ENCODE peak calls at places on chromosomes 13 and 19, in five cellular contexts. B is NT2/D1, O is K562, C is HCT116, I is H1. Z is an unnamed sample.

GRCh38 chr19:54030895-54031586 is 32.7 kb downstream of the VSTM1 start:
- DNase-seq in B (no peak), O (peak; percentile 11), C (no peak), I (no peak), Z (no peak)

GRCh38 chr13:91307887-91308286 is 39.6 kb upstream of the MIR17HG start:
- DNase-seq in B (no peak), O (no peak), C (no peak), I (no peak), Z (no peak)

GRCh38 chr13:34863360-34864135 is 78.5 kb upstream of the NBEA start:
- DNase-seq in B (no peak), O (no peak), C (peak; percentile 68), I (no peak), Z (no peak)

GRCh38 chr13:24605923-24606372 is 74.3 kb upstream of the ATP12A start:
- DNase-seq in B (no peak), O (no peak), C (peak; percentile 6), I (no peak), Z (no peak)

GRCh38 chr13:20426766-20427448 is 98.8 kb downstream of the CRYL1 start:
- DNase-seq in B (no peak), O (no peak), C (no peak), I (no peak), Z (no peak)

GRCh38 chr19:46192990-46193650 is 36.4 kb upstream of the IGFL1 start:
- DNase-seq in B (no peak), O (peak; percentile 70), C (no peak), I (no peak), Z (no peak)

GRCh38 chr13:98310485-98311199 is 133.6 kb upstream of the RNF113B start:
- DNase-seq in B (no peak), O (no peak), C (no peak), I (no peak), Z (no peak)

GRCh38 chr13:24627864-24628418 is 52.3 kb upstream of the ATP12A start:
- DNase-seq in B (no peak), O (peak; percentile 13), C (no peak), I (no peak), Z (no peak)

GRCh38 chr13:84455143-84455905 is 573.0 kb upstream of the SLITRK1 start:
- DNase-seq in B (no peak), O (no peak), C (no peak), I (no peak), Z (no peak)

DNA sequence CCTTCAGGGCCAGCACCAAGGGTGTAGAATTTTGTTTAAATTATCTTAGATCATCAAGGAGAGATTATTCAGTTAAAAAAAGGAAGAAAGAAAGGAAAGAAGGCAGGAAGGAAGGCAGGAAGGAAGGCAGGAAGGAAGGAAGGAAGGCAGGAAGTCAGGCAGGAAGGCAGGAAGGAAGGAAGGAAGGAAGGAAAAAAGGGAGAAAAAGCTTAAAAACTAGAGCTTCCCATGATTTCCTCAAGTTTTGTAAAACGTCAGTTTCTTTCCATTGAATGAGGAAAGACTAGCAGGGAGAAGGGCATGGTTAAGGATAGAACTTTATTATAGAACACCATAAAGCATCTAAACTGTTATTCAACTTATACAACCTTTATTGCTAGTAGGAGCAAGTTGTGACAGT is 2672.0 kb upstream of the PCDH20 start:
- DNase-seq in B (no peak), O (no peak), C (no peak), I (no peak), Z (no peak)
- TF ChIP-seq ZNF274 in B (no peak), O (no peak), C (no peak), I (no peak), Z (no peak)

DNA sequence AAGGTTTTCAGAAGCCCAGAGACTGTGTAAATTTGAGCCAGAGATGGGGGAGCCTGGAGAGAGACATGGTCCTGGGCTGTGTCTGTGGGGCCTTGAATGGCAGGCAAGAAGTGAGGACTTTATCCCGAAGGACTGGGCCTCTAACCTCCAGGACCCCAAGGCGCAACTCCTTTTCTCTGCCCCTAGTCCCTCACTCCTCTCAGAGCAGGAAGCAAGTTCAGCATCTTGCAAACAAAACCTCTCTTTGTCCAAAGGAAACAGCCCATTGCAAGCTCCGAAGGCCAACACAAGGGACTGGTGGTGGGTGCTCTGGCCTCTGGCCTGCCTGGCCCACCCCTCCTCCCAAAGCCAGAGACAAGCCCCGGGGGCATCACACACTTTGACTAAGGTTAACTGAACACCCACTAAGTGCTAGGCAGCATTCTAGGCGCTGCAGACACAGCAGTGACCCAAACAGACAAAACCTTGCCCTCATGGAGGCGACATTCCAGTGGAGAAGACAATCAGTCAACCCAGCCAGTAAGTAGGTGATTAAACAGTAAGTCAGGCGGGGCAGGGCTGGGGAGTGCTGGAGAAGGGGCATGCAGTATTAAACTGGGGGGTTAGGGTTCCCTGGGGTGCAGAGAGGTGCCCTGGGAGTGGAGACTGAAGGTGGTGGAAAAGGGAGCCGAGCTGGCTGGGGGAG is 31.4 kb upstream of the FXYD3 start:
- DNase-seq in B (no peak), O (no peak), C (no peak), I (no peak), Z (no peak)
- TF ChIP-seq ZNF274 in B (no peak), O (no peak), C (no peak), I (no peak), Z (no peak)

GRCh38 chr19:39671739-39672363 is 16.1 kb downstream of the LGALS16 start:
- DNase-seq in B (peak; percentile 27), O (no peak), C (peak; percentile 66), I (peak; percentile 15), Z (no peak)
- TF ChIP-seq ZNF274 in B (no peak), O (no peak), C (no peak), I (no peak), Z (no peak)

GRCh38 chr13:113117335-113117872 is 5.2 kb upstream of the F10 start:
- DNase-seq in B (no peak), O (no peak), C (no peak), I (no peak), Z (no peak)
- TF ChIP-seq ZNF274 in B (no peak), O (no peak), C (no peak), I (no peak), Z (no peak)

GRCh38 chr19:2460245-2460644 is 3.5 kb upstream of the LMNB2 start:
- DNase-seq in B (no peak), O (no peak), C (no peak), I (no peak), Z (no peak)

GRCh38 chr19:2461751-2462634 is 5.2 kb upstream of the LMNB2 start:
- DNase-seq in B (no peak), O (no peak), C (peak; percentile 60), I (no peak), Z (no peak)

GRCh38 chr19:2458054-2458453 is 1.3 kb upstream of the LMNB2 start:
- DNase-seq in B (no peak), O (no peak), C (no peak), I (no peak), Z (no peak)

GRCh38 chr19:2464389-2464788 is 7.6 kb upstream of the LMNB2 start:
- DNase-seq in B (no peak), O (no peak), C (no peak), I (no peak), Z (no peak)

DNA sequence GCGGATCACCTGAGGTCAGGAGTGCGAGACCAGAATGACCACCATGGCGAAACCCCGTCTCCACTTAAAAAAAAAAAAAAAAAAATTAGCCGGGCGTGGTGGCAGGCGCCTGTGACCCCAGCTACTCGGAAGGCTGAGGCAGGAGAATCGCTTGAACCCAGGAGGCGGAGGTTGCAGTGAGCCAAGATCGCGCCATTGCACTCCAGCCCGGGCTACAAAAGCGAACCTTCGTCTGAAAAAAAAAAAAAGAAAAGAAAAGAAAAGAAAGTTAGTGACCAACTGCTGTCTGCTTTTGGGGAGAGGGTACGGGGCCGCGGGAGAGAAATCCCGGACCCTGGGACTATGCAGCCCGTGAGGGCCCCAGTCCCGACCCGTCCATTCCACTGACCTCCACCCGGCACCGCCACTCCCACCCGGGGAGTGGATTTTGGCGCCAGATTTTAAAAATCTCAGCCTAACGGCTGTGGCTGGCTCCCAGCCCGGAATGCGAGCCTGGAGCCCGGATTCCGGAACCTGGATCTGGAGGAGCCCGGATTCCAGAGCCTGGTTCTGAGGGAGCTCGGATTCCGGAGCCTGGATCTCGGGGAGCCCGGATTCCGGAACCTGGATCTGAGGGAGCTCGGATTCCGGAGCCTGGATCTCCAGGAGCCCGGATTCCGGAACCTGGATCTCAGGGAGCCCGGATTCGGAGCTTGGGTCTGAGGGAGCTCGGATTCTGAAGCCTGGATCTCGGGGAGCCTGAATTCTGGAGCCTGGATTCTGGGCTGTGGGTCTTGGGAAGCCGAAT is 6.1 kb upstream of the LMNB2 start:
- DNase-seq in B (peak; percentile 99), O (no peak), C (peak; percentile 97), I (peak; percentile 91), Z (no peak)
- TF ChIP-seq ZNF274 in B (no peak), O (no peak), C (no peak), I (no peak), Z (no peak)

GRCh38 chr19:35513231-35513974 is at the start of gene DMKN:
- DNase-seq in B (no peak), O (peak; percentile 48), C (peak; percentile 15), I (no peak), Z (no peak)
- TF ChIP-seq ZNF274 in B (no peak), O (no peak), C (no peak), I (no peak), Z (no peak)

DNA sequence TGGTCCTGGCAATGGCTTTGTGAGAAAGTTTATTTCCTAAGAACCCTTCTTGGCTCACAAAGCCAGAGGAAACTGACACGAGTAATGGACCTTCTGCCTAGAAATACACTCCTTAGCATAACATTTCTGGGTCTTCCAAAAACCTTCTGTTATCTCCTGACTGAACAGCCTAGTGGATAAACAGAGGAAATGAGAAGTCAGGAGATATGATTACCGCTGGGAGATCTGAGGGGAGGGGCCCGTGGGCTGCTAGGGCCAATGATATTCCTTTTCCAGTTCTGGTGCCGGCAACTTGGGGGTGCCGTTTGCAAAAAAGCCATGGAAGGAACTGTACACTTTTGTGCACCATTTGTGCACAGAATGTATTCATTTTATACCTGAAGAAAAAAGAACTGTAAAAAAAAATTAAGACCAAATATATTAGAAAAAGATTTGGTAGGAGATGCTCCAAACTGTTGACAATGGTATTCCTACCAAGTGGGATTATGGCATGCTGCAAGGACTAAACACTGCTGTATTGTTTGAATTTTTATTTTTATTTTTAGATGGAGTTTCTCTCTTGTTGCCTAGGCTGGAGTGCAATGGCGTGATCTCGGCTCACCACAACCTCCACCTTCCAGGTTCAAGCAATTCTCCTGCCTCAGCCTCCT is 4.7 kb upstream of the SPC24 start:
- DNase-seq in B (no peak), O (peak; percentile 57), C (no peak), I (no peak), Z (no peak)
- TF ChIP-seq ZNF274 in B (no peak), O (no peak), C (no peak), I (no peak), Z (no peak)

DNA sequence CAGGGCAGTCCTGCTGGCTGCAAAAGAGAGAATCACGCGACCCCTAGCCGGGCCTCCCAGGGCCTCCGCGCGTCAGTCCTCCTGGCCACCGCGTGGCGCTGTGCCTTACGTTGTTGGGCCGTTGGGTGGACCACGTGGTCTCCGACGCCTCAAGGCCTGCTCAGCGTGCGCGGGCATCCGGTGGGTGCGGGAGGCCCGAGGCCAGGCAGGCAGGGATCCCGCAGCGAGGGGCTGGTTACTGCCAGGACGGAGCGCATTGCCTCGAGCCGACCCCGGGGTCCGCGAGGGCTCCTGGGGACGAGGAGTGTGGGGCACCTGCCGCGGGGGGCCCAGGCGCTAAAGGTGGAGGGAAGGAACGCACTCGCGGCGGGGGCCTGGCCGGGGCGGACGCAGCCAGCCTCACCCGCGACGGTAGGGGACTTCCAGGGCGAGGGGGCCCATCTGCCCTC is at the start of gene TDRD12:
- DNase-seq in B (peak; percentile 84), O (no peak), C (no peak), I (peak; percentile 15), Z (no peak)
- TF ChIP-seq ZNF274 in B (no peak), O (no peak), C (no peak), I (no peak), Z (no peak)